ENCODE peak calls at places on chromosome 18, in ten cellular contexts. X is cerebellar cortex; O is activated T-helper 1 cell treated with anti-CD3 and anti-CD28 coated beads, Interleukin-2, amount 50 U/mL, for 16 hours; K is RCC 7860; L is BJ; N is fibroblast of gingiva; F is stimulated activated CD4-positive, alpha-beta T cell treated with anti-CD3 and anti-CD28 coated beads, Interleukin-12 subunit alpha, Interleukin-12 subunit beta, amount 100 ng/mL, for 48 hours; C is memory B cell; R is colonic mucosa; D is dermis microvascular lymphatic vessel endothelial cell. A is an unnamed sample.

GRCh38 chr18:62189208-62189607 is 2.2 kb downstream of the RELCH start:
- DNase-seq in N (no peak), O (no peak), X (no peak), K (no peak), C (no peak), L (no peak), R (no peak), F (no peak), D (no peak), A (no peak)

GRCh38 chr18:28409811-28410210 is 232.9 kb upstream of the CDH2 start:
- DNase-seq in O (no peak), X (no peak), R (no peak), F (no peak), N (no peak), C (no peak), L (no peak), K (no peak), D (no peak), A (no peak)

GRCh38 chr18:76875390-76876330 is 53.3 kb downstream of the ZNF236 start:
- DNase-seq in R (peak), D (peak), O (peak), L (no peak), F (no peak), N (no peak), C (peak), X (peak), K (no peak), A (no peak)

GRCh38 chr18:23578891-23579653 is 7.2 kb downstream of the NPC1 start:
- DNase-seq in X (no peak), O (no peak), N (peak), F (no peak), C (no peak), R (no peak), L (no peak), K (no peak), D (no peak), A (no peak)

GRCh38 chr18:35573531-35573930 is 8.0 kb upstream of the GALNT1 start:
- DNase-seq in O (no peak), N (no peak), R (no peak), L (no peak), C (no peak), F (no peak), D (no peak), X (no peak), K (no peak), A (no peak)

GRCh38 chr18:323253-323622 is 55.4 kb upstream of the THOC1 start:
- DNase-seq in F (no peak), C (no peak), X (no peak), N (no peak), K (peak), R (no peak), O (no peak), L (peak), D (peak), A (no peak)

GRCh38 chr18:58263055-58263732 is 219.2 kb downstream of the NEDD4L start:
- DNase-seq in R (no peak), D (peak), K (peak), L (no peak), X (no peak), C (no peak), N (no peak), F (no peak), O (no peak), A (no peak)

GRCh38 chr18:69874058-69874457 is 73.6 kb downstream of the CD226 start:
- DNase-seq in R (no peak), F (no peak), K (peak), O (no peak), X (no peak), C (no peak), N (peak), L (no peak), D (no peak), A (no peak)

GRCh38 chr18:9147440-9148238 is 11.1 kb downstream of the ANKRD12 start:
- DNase-seq in D (peak), K (peak), X (peak), F (no peak), C (no peak), N (peak), R (peak), O (no peak), L (peak), A (peak)

GRCh38 chr18:62812891-62813290 is 97.5 kb downstream of the PHLPP1 start:
- DNase-seq in R (no peak), C (no peak), D (no peak), N (no peak), F (no peak), X (no peak), O (no peak), K (no peak), L (no peak), A (no peak)

GRCh38 chr18:63887424-63887823 is at the start of gene SERPINB2:
- DNase-seq in D (no peak), L (no peak), K (no peak), F (no peak), N (no peak), X (no peak), O (no peak), R (no peak), C (no peak), A (no peak)

GRCh38 chr18:41905786-41906527 is 49.1 kb upstream of the PIK3C3 start:
- DNase-seq in O (no peak), X (no peak), R (no peak), K (no peak), L (no peak), N (no peak), D (no peak), C (no peak), F (no peak), A (no peak)

GRCh38 chr18:50626317-50626716 is 66.4 kb downstream of the MAPK4 start:
- DNase-seq in C (no peak), N (no peak), L (no peak), F (no peak), O (no peak), R (no peak), D (no peak), K (no peak), X (no peak), A (no peak)

A was measured in HFF-Myc.